ENCODE peak calls at places on chromosome 13, in four cellular contexts. B is EL, E is H9, V is IMR-90. O is an unnamed sample.
A peak's percentile ranks its signal among the peaks of the same experiment; 100 is the strongest.

GRCh38 chr13:112711528-112712265 is 21.9 kb downstream of the ATP11A start:
- DNase-seq in V (peak; percentile 98), B (peak; percentile 96), E (peak; percentile 93), O (peak; percentile 97)

GRCh38 chr13:98216135-98216565 is 39.1 kb upstream of the RNF113B start:
- DNase-seq in B (peak; percentile 92), V (peak; percentile 93), E (no peak), O (peak; percentile 60)

GRCh38 chr13:50130686-50131051 is 115.4 kb downstream of the KCNRG start:
- DNase-seq in B (peak; percentile 50), V (peak; percentile 47), E (peak; percentile 58), O (peak; percentile 39)

GRCh38 chr13:33611016-33611805 is 206.7 kb upstream of the RFC3 start:
- DNase-seq in V (peak; percentile 64), B (no peak), E (no peak), O (peak; percentile 61)

GRCh38 chr13:91045351-91046034 is 302.0 kb upstream of the MIR17HG start:
- DNase-seq in B (no peak), V (no peak), E (no peak), O (peak; percentile 28)

GRCh38 chr13:83024226-83024625 is 858.0 kb downstream of the SLITRK1 start:
- DNase-seq in B (no peak), E (no peak), V (peak; percentile 7), O (no peak)

GRCh38 chr13:112346173-112346898 is 29.8 kb upstream of the SPACA7 start:
- DNase-seq in B (peak; percentile 5), V (no peak), E (peak; percentile 70), O (no peak)

GRCh38 chr13:42990147-42990990 is 1.7 kb downstream of the EPSTI1 start:
- DNase-seq in B (peak; percentile 50), V (peak; percentile 57), E (no peak), O (no peak)

GRCh38 chr13:30157616-30157993 is 149.7 kb downstream of the KATNAL1 start:
- DNase-seq in B (no peak), E (no peak), V (no peak), O (no peak)